ENCODE peak calls at places on chromosome 16, in seven cellular contexts. One of them, this sample, is unnamed.

GRCh38 chr16:85129846-85130706 is 17.8 kb upstream of the CIBAR2 start:
- DNase-seq in CD8-positive, alpha-beta T cell: no peak
- DNase-seq in breast epithelium: peak
- DNase-seq in cardiac fibroblast: peak
- DNase-seq in cardiac muscle cell: no peak
- DNase-seq in esophagus squamous epithelium: no peak
- DNase-seq in fibroblast of the aortic adventitia: peak
- DNase-seq in this sample: peak

GRCh38 chr16:2450535-2450934 is 9.4 kb upstream of the TEDC2 start:
- DNase-seq in CD8-positive, alpha-beta T cell: no peak
- DNase-seq in breast epithelium: no peak
- DNase-seq in cardiac fibroblast: no peak
- DNase-seq in cardiac muscle cell: no peak
- DNase-seq in esophagus squamous epithelium: no peak
- DNase-seq in fibroblast of the aortic adventitia: no peak
- DNase-seq in this sample: no peak

GRCh38 chr16:19858006-19858653 is 26.5 kb downstream of the GPRC5B start:
- DNase-seq in CD8-positive, alpha-beta T cell: no peak
- DNase-seq in breast epithelium: no peak
- DNase-seq in cardiac fibroblast: peak
- DNase-seq in cardiac muscle cell: no peak
- DNase-seq in esophagus squamous epithelium: no peak
- DNase-seq in fibroblast of the aortic adventitia: no peak
- DNase-seq in this sample: no peak

GRCh38 chr16:1053700-1054368 is 18.7 kb upstream of the SSTR5 start:
- DNase-seq in CD8-positive, alpha-beta T cell: no peak
- DNase-seq in breast epithelium: no peak
- DNase-seq in cardiac fibroblast: no peak
- DNase-seq in cardiac muscle cell: no peak
- DNase-seq in esophagus squamous epithelium: no peak
- DNase-seq in fibroblast of the aortic adventitia: no peak
- DNase-seq in this sample: no peak

GRCh38 chr16:17448640-17449638 is 21.8 kb downstream of the XYLT1 start:
- DNase-seq in CD8-positive, alpha-beta T cell: peak
- DNase-seq in breast epithelium: no peak
- DNase-seq in cardiac fibroblast: no peak
- DNase-seq in cardiac muscle cell: no peak
- DNase-seq in esophagus squamous epithelium: no peak
- DNase-seq in fibroblast of the aortic adventitia: no peak
- DNase-seq in this sample: no peak

GRCh38 chr16:61684566-61684965 is 351.7 kb downstream of the CDH8 start:
- DNase-seq in CD8-positive, alpha-beta T cell: no peak
- DNase-seq in breast epithelium: no peak
- DNase-seq in cardiac fibroblast: no peak
- DNase-seq in cardiac muscle cell: no peak
- DNase-seq in esophagus squamous epithelium: no peak
- DNase-seq in fibroblast of the aortic adventitia: no peak
- DNase-seq in this sample: no peak

GRCh38 chr16:78364501-78364900 is 265.0 kb downstream of the WWOX start:
- DNase-seq in CD8-positive, alpha-beta T cell: no peak
- DNase-seq in breast epithelium: no peak
- DNase-seq in cardiac fibroblast: no peak
- DNase-seq in cardiac muscle cell: no peak
- DNase-seq in esophagus squamous epithelium: no peak
- DNase-seq in fibroblast of the aortic adventitia: no peak
- DNase-seq in this sample: no peak

GRCh38 chr16:60318486-60318885 is 1584.4 kb upstream of the GOT2 start:
- DNase-seq in CD8-positive, alpha-beta T cell: no peak
- DNase-seq in breast epithelium: no peak
- DNase-seq in cardiac fibroblast: no peak
- DNase-seq in cardiac muscle cell: no peak
- DNase-seq in esophagus squamous epithelium: no peak
- DNase-seq in fibroblast of the aortic adventitia: no peak
- DNase-seq in this sample: no peak

GRCh38 chr16:73043828-73044493 is 4.0 kb downstream of the ZFHX3 start:
- DNase-seq in CD8-positive, alpha-beta T cell: no peak
- DNase-seq in breast epithelium: no peak
- DNase-seq in cardiac fibroblast: peak
- DNase-seq in cardiac muscle cell: no peak
- DNase-seq in esophagus squamous epithelium: no peak
- DNase-seq in fibroblast of the aortic adventitia: peak
- DNase-seq in this sample: peak

GRCh38 chr16:81752225-81752875 is 26.7 kb upstream of the PLCG2 start:
- DNase-seq in CD8-positive, alpha-beta T cell: no peak
- DNase-seq in breast epithelium: no peak
- DNase-seq in cardiac fibroblast: peak
- DNase-seq in cardiac muscle cell: no peak
- DNase-seq in esophagus squamous epithelium: peak
- DNase-seq in fibroblast of the aortic adventitia: no peak
- DNase-seq in this sample: peak

GRCh38 chr16:3444032-3444388 is 530 bp downstream of the NAA60 start:
- DNase-seq in CD8-positive, alpha-beta T cell: no peak
- DNase-seq in breast epithelium: no peak
- DNase-seq in cardiac fibroblast: peak
- DNase-seq in cardiac muscle cell: peak
- DNase-seq in esophagus squamous epithelium: no peak
- DNase-seq in fibroblast of the aortic adventitia: peak
- DNase-seq in this sample: peak

GRCh38 chr16:73253922-73254480 is 206.1 kb upstream of the ZFHX3 start:
- DNase-seq in CD8-positive, alpha-beta T cell: no peak
- DNase-seq in breast epithelium: no peak
- DNase-seq in cardiac fibroblast: no peak
- DNase-seq in cardiac muscle cell: no peak
- DNase-seq in esophagus squamous epithelium: no peak
- DNase-seq in fibroblast of the aortic adventitia: no peak
- DNase-seq in this sample: no peak

GRCh38 chr16:8572919-8573724 is 17.2 kb downstream of the TMEM114 start:
- DNase-seq in CD8-positive, alpha-beta T cell: no peak
- DNase-seq in breast epithelium: no peak
- DNase-seq in cardiac fibroblast: peak
- DNase-seq in cardiac muscle cell: peak
- DNase-seq in esophagus squamous epithelium: no peak
- DNase-seq in fibroblast of the aortic adventitia: peak
- DNase-seq in this sample: peak

GRCh38 chr16:85556456-85557082 is 56.6 kb upstream of the GSE1 start:
- DNase-seq in CD8-positive, alpha-beta T cell: peak
- DNase-seq in breast epithelium: peak
- DNase-seq in cardiac fibroblast: no peak
- DNase-seq in cardiac muscle cell: peak
- DNase-seq in esophagus squamous epithelium: no peak
- DNase-seq in fibroblast of the aortic adventitia: no peak
- DNase-seq in this sample: no peak

GRCh38 chr16:6483634-6484033 is 849.0 kb upstream of the RBFOX1 start:
- DNase-seq in CD8-positive, alpha-beta T cell: no peak
- DNase-seq in breast epithelium: no peak
- DNase-seq in cardiac fibroblast: no peak
- DNase-seq in cardiac muscle cell: peak
- DNase-seq in esophagus squamous epithelium: no peak
- DNase-seq in fibroblast of the aortic adventitia: no peak
- DNase-seq in this sample: no peak

GRCh38 chr16:56610017-56610608 is 1.7 kb downstream of the MT2A start:
- DNase-seq in CD8-positive, alpha-beta T cell: peak
- DNase-seq in breast epithelium: peak
- DNase-seq in cardiac fibroblast: peak
- DNase-seq in cardiac muscle cell: no peak
- DNase-seq in esophagus squamous epithelium: no peak
- DNase-seq in fibroblast of the aortic adventitia: peak
- DNase-seq in this sample: peak
- TF ChIP-seq CTCF in CD8-positive, alpha-beta T cell: no peak
- TF ChIP-seq CTCF in breast epithelium: no peak
- TF ChIP-seq CTCF in cardiac fibroblast: no peak
- TF ChIP-seq CTCF in cardiac muscle cell: no peak
- TF ChIP-seq CTCF in esophagus squamous epithelium: no peak
- TF ChIP-seq CTCF in fibroblast of the aortic adventitia: no peak
- TF ChIP-seq CTCF in this sample: peak

GRCh38 chr16:30841332-30841731 is 52.5 kb downstream of the BCL7C start:
- DNase-seq in CD8-positive, alpha-beta T cell: no peak
- DNase-seq in breast epithelium: no peak
- DNase-seq in cardiac fibroblast: no peak
- DNase-seq in cardiac muscle cell: no peak
- DNase-seq in esophagus squamous epithelium: no peak
- DNase-seq in fibroblast of the aortic adventitia: no peak
- DNase-seq in this sample: no peak

GRCh38 chr16:30838876-30839471 is 52.0 kb upstream of the ZNF629 start:
- DNase-seq in CD8-positive, alpha-beta T cell: no peak
- DNase-seq in breast epithelium: no peak
- DNase-seq in cardiac fibroblast: no peak
- DNase-seq in cardiac muscle cell: no peak
- DNase-seq in esophagus squamous epithelium: no peak
- DNase-seq in fibroblast of the aortic adventitia: no peak
- DNase-seq in this sample: no peak

GRCh38 chr16:30837904-30838303 is 50.9 kb upstream of the ZNF629 start:
- DNase-seq in CD8-positive, alpha-beta T cell: no peak
- DNase-seq in breast epithelium: peak
- DNase-seq in cardiac fibroblast: no peak
- DNase-seq in cardiac muscle cell: no peak
- DNase-seq in esophagus squamous epithelium: no peak
- DNase-seq in fibroblast of the aortic adventitia: peak
- DNase-seq in this sample: no peak

GRCh38 chr16:30842971-30843370 is 50.9 kb downstream of the BCL7C start:
- DNase-seq in CD8-positive, alpha-beta T cell: no peak
- DNase-seq in breast epithelium: no peak
- DNase-seq in cardiac fibroblast: no peak
- DNase-seq in cardiac muscle cell: no peak
- DNase-seq in esophagus squamous epithelium: no peak
- DNase-seq in fibroblast of the aortic adventitia: no peak
- DNase-seq in this sample: no peak

GRCh38 chr16:30839523-30840227 is 52.7 kb upstream of the ZNF629 start:
- DNase-seq in CD8-positive, alpha-beta T cell: no peak
- DNase-seq in breast epithelium: no peak
- DNase-seq in cardiac fibroblast: no peak
- DNase-seq in cardiac muscle cell: peak
- DNase-seq in esophagus squamous epithelium: no peak
- DNase-seq in fibroblast of the aortic adventitia: peak
- DNase-seq in this sample: no peak
- H3K4me3 ChIP-seq in CD8-positive, alpha-beta T cell: no peak
- H3K4me3 ChIP-seq in breast epithelium: no peak
- H3K4me3 ChIP-seq in cardiac fibroblast: no peak
- H3K4me3 ChIP-seq in cardiac muscle cell: no peak
- H3K4me3 ChIP-seq in esophagus squamous epithelium: no peak
- H3K4me3 ChIP-seq in fibroblast of the aortic adventitia: no peak
- H3K4me3 ChIP-seq in this sample: no peak

DNA sequence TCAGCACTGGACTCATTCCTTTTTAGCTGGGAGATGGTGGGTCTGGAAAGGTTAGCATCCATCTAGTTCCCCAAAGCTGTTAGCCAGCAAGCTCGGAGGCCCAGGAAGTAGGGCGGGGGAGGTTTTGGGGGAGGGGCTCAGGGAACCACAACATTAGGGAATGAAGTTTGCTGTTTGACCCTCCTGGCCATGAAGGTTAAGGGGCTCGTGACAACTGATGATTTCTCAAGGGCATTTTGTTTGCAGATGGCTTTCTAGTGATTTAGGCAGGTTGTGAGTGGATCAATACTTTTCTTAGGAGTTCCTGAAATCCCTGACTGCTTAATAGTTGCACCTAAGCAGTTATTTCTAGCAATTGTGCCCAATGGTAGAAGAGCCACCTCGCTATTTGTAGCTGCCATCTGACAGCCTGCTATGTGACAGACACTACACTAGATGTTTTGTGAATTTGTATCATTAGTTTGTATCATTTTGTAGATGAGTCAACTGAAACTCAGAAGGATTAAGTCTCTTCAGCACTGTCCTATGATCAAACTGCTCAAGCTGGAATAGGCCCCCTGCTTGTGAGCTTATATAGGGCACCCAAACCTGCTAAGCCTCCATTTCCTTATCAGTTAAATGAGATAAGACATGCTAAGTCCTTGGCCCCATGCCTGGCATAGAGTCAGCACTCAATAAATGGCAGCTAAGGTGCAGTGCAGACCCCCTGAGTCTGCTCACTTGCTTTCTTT is 146.4 kb downstream of the IRX3 start:
- DNase-seq in CD8-positive, alpha-beta T cell: no peak
- DNase-seq in breast epithelium: no peak
- DNase-seq in cardiac fibroblast: peak
- DNase-seq in cardiac muscle cell: peak
- DNase-seq in esophagus squamous epithelium: no peak
- DNase-seq in fibroblast of the aortic adventitia: peak
- DNase-seq in this sample: no peak
- TF ChIP-seq CTCF in CD8-positive, alpha-beta T cell: no peak
- TF ChIP-seq CTCF in breast epithelium: no peak
- TF ChIP-seq CTCF in cardiac fibroblast: peak
- TF ChIP-seq CTCF in cardiac muscle cell: peak
- TF ChIP-seq CTCF in esophagus squamous epithelium: no peak
- TF ChIP-seq CTCF in fibroblast of the aortic adventitia: peak
- TF ChIP-seq CTCF in this sample: no peak

DNA sequence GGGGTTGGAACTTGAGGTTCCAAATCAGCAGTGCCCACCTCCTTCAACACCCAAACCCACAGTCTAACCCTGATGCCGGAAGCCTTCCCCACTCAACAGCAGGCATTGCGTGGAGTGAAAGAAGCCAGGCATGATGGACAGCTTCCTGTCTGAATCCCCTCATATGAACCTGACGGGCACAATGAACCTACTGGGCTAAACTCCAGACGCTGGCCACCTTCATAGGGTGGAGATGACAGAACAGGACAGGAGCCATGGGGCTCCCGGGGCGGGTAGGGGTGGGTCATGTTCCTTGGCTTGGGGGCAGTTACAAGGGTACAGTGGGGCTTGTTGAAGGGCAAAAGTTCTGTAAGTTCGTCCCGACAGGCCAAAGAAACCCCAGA is 460 bp upstream of the HSBP1 start:
- DNase-seq in CD8-positive, alpha-beta T cell: peak
- DNase-seq in breast epithelium: no peak
- DNase-seq in cardiac fibroblast: no peak
- DNase-seq in cardiac muscle cell: no peak
- DNase-seq in esophagus squamous epithelium: no peak
- DNase-seq in fibroblast of the aortic adventitia: no peak
- DNase-seq in this sample: no peak
- H3K4me3 ChIP-seq in CD8-positive, alpha-beta T cell: peak
- H3K4me3 ChIP-seq in breast epithelium: peak
- H3K4me3 ChIP-seq in cardiac fibroblast: peak
- H3K4me3 ChIP-seq in cardiac muscle cell: peak
- H3K4me3 ChIP-seq in esophagus squamous epithelium: peak
- H3K4me3 ChIP-seq in fibroblast of the aortic adventitia: peak
- H3K4me3 ChIP-seq in this sample: peak

DNA sequence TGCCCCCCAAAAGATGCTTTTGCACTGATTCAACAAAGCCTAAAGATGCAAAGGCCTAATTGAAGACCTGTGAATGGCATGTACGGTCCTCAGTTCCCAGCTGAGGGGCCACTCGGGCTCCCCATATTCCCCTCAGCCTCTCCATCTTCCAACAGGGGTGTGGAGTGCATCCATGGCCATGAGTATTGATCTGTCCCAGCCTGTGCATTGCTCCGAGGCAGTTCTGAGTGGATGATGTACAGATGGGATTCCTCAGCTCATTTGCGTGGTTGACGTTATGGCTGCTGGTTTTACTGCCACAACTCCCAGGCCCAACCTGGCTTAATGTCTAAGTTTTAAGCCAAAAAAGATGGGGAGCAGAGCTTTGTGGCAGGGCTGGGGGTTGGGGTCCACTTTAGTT is 162.7 kb upstream of the ZNF267 start:
- DNase-seq in CD8-positive, alpha-beta T cell: no peak
- DNase-seq in breast epithelium: no peak
- DNase-seq in cardiac fibroblast: no peak
- DNase-seq in cardiac muscle cell: no peak
- DNase-seq in esophagus squamous epithelium: no peak
- DNase-seq in fibroblast of the aortic adventitia: no peak
- DNase-seq in this sample: no peak
- TF ChIP-seq CTCF in CD8-positive, alpha-beta T cell: no peak
- TF ChIP-seq CTCF in breast epithelium: no peak
- TF ChIP-seq CTCF in cardiac fibroblast: no peak
- TF ChIP-seq CTCF in cardiac muscle cell: no peak
- TF ChIP-seq CTCF in esophagus squamous epithelium: no peak
- TF ChIP-seq CTCF in fibroblast of the aortic adventitia: no peak
- TF ChIP-seq CTCF in this sample: no peak

This sample was measured in AG10803.